ENCODE peak calls at places on chromosomes 3 and 15, in eight cellular contexts. X is AML-193; K is stimulated activated CD4-positive, alpha-beta T cell treated with anti-CD3 and anti-CD28 coated beads, Interleukin-4, amount 100 ng/mL, for 24 hours; W is Right ventricle myocardium superior; Y is naive thymus-derived CD8-positive, alpha-beta T cell; H is mesenchymal stem cell; D is effector CD4-positive, alpha-beta T cell; T is B cell. U is an unnamed sample.

GRCh38 chr3:52436500-52437106 is 8.3 kb downstream of the SEMA3G start:
- DNase-seq in X (no peak), K (no peak), W (peak), Y (no peak), H (peak), D (no peak), T (no peak), U (no peak)

GRCh38 chr3:177622520-177622919 is 425.2 kb upstream of the TBL1XR1 start:
- DNase-seq in X (no peak), K (no peak), W (no peak), Y (no peak), H (no peak), D (no peak), T (no peak), U (no peak)

GRCh38 chr3:151923901-151924300 is 50.5 kb downstream of the SUCNR1 start:
- DNase-seq in X (no peak), K (no peak), W (no peak), Y (no peak), H (no peak), D (no peak), T (no peak), U (no peak)

GRCh38 chr15:71559098-71559497 is 251.3 kb upstream of the NR2E3 start:
- DNase-seq in X (no peak), K (no peak), W (no peak), Y (no peak), H (peak), D (no peak), T (no peak), U (no peak)

GRCh38 chr15:64828985-64829384 is 3.5 kb upstream of the PIF1 start:
- DNase-seq in X (no peak), K (no peak), W (no peak), Y (no peak), H (no peak), D (no peak), T (no peak), U (no peak)

GRCh38 chr3:55494976-55495375 is 7.9 kb upstream of the WNT5A start:
- DNase-seq in X (no peak), K (no peak), W (no peak), Y (no peak), H (no peak), D (no peak), T (no peak), U (no peak)

GRCh38 chr3:14847613-14848541 is 29.1 kb downstream of the FGD5 start:
- DNase-seq in X (no peak), K (no peak), W (peak), Y (no peak), H (no peak), D (no peak), T (peak), U (no peak)

GRCh38 chr15:40198364-40199085 is 37.7 kb downstream of the BUB1B start:
- DNase-seq in X (no peak), K (no peak), W (no peak), Y (no peak), H (no peak), D (no peak), T (no peak), U (no peak)

GRCh38 chr3:158717576-158717975 is 14.7 kb downstream of the RARRES1 start:
- DNase-seq in X (no peak), K (no peak), W (no peak), Y (no peak), H (no peak), D (no peak), T (no peak), U (no peak)

GRCh38 chr3:80331768-80332167 is 564.0 kb upstream of the ROBO1 start:
- DNase-seq in X (no peak), K (no peak), W (no peak), Y (no peak), H (no peak), D (no peak), T (no peak), U (no peak)

GRCh38 chr3:102485701-102486100 is 50.9 kb downstream of the ZPLD1 start:
- DNase-seq in X (no peak), K (no peak), W (no peak), Y (no peak), H (no peak), D (no peak), T (no peak), U (no peak)

GRCh38 chr3:152724270-152724669 is 110.7 kb upstream of the P2RY1 start:
- DNase-seq in X (no peak), K (no peak), W (no peak), Y (no peak), H (no peak), D (no peak), T (no peak), U (no peak)

GRCh38 chr3:112297714-112298113 is 3.7 kb upstream of the SLC9C1 start:
- DNase-seq in X (no peak), K (no peak), W (no peak), Y (no peak), H (peak), D (no peak), T (peak), U (no peak)

GRCh38 chr15:92599394-92599970 is 56.1 kb downstream of the FAM174B start:
- DNase-seq in X (no peak), K (no peak), W (no peak), Y (no peak), H (no peak), D (no peak), T (no peak), U (no peak)

GRCh38 chr3:77320514-77320913 is 280.6 kb downstream of the ROBO2 start:
- DNase-seq in X (peak), K (no peak), W (no peak), Y (no peak), H (peak), D (no peak), T (peak), U (no peak)

GRCh38 chr3:191246628-191247027 is 47.6 kb downstream of the OSTN start:
- DNase-seq in X (no peak), K (no peak), W (no peak), Y (no peak), H (peak), D (no peak), T (no peak), U (no peak)

GRCh38 chr15:45225506-45226273 is 26.3 kb upstream of the SLC28A2 start:
- DNase-seq in X (no peak), K (no peak), W (no peak), Y (no peak), H (no peak), D (no peak), T (no peak), U (no peak)

GRCh38 chr3:151075869-151076573 is 9.4 kb upstream of the MED12L start:
- DNase-seq in X (no peak), K (no peak), W (no peak), Y (no peak), H (no peak), D (no peak), T (no peak), U (no peak)